ENCODE peak calls at places on chromosomes 13 and 19, in nine cellular contexts. M is HuH-7, V is NCI-H345, S is fibroblast of mammary gland, D is NCI-H460, R is neural progenitor cell, G is HEK293T, K is left cardiac atrium, F is Caco-2. E is an unnamed sample.

GRCh38 chr19:12939908-12940533 is 1.6 kb downstream of the CALR start:
- DNase-seq in M (no peak), V (no peak), S (no peak), D (no peak), R (no peak), G (no peak), K (no peak), F (no peak), E (no peak)

GRCh38 chr13:109715902-109716301 is 70.5 kb downstream of the IRS2 start:
- DNase-seq in M (no peak), V (no peak), S (peak), D (peak), R (peak), G (no peak), K (no peak), F (no peak), E (no peak)

GRCh38 chr19:38785187-38785699 is 3.8 kb upstream of the LGALS7B start:
- DNase-seq in M (no peak), V (no peak), S (no peak), D (no peak), R (no peak), G (no peak), K (no peak), F (no peak), E (no peak)

GRCh38 chr19:30148803-30149202 is 206.8 kb downstream of the URI1 start:
- DNase-seq in M (no peak), V (no peak), S (no peak), D (no peak), R (no peak), G (no peak), K (no peak), F (no peak), E (no peak)

GRCh38 chr13:70960841-70961443 is 852.7 kb upstream of the KLHL1 start:
- DNase-seq in M (peak), V (peak), S (peak), D (peak), R (peak), G (peak), K (no peak), F (peak), E (no peak)

GRCh38 chr19:796692-797527 is at the start of gene PTBP1:
- DNase-seq in M (peak), V (peak), S (peak), D (peak), R (peak), G (peak), K (peak), F (peak), E (peak)

GRCh38 chr13:110298566-110299321 is 8.2 kb downstream of the COL4A1 start:
- DNase-seq in M (no peak), V (no peak), S (no peak), D (no peak), R (no peak), G (no peak), K (peak), F (no peak), E (no peak)

GRCh38 chr13:33069365-33069764 is 53.1 kb downstream of the KL start:
- DNase-seq in M (no peak), V (no peak), S (peak), D (no peak), R (no peak), G (no peak), K (no peak), F (no peak), E (no peak)

GRCh38 chr19:4390862-4391693 is 9.3 kb downstream of the SH3GL1 start:
- DNase-seq in M (peak), V (no peak), S (peak), D (no peak), R (no peak), G (no peak), K (peak), F (peak), E (no peak)

GRCh38 chr13:80157261-80157942 is 183.5 kb downstream of the SPRY2 start:
- DNase-seq in M (no peak), V (no peak), S (no peak), D (no peak), R (no peak), G (no peak), K (no peak), F (no peak), E (no peak)

GRCh38 chr19:18156841-18157464 is 4.0 kb downstream of the PIK3R2 start:
- DNase-seq in M (peak), V (peak), S (peak), D (no peak), R (no peak), G (peak), K (peak), F (no peak), E (peak)

GRCh38 chr19:13864223-13864512 is 12.8 kb upstream of the NANOS3 start:
- DNase-seq in M (no peak), V (no peak), S (no peak), D (no peak), R (no peak), G (no peak), K (no peak), F (no peak), E (no peak)